ENCODE peak calls at places on chromosomes 6 and 20, in nine cellular contexts. C is ACHN; J is psoas muscle; Y is GM13976; F is mesenteric fat pad; Z is stimulated activated CD4-positive, alpha-beta T cell treated with anti-CD3 and anti-CD28 coated beads, Interleukin-1b, Interleukin-23, amount 100 ng/mL, for 1 hour; G is adrenal gland; S is GM13977; A is HT-29. O is an unnamed sample.

GRCh38 chr6:163670283-163670682 is 255.8 kb downstream of the QKI start:
- DNase-seq in C (no peak), J (no peak), Y (no peak), F (no peak), Z (no peak), G (no peak), S (no peak), A (no peak), O (no peak)

GRCh38 chr20:58242824-58243223 is 14.4 kb upstream of the ANKRD60 start:
- DNase-seq in C (no peak), J (no peak), Y (no peak), F (no peak), Z (no peak), G (no peak), S (no peak), A (no peak), O (no peak)

GRCh38 chr20:13111249-13111911 is 102.6 kb downstream of the SPTLC3 start:
- DNase-seq in C (no peak), J (no peak), Y (no peak), F (no peak), Z (no peak), G (no peak), S (no peak), A (no peak), O (no peak)

GRCh38 chr6:52725530-52726192 is 37.6 kb downstream of the GSTA2 start:
- DNase-seq in C (no peak), J (no peak), Y (no peak), F (no peak), Z (no peak), G (no peak), S (no peak), A (peak), O (peak)

GRCh38 chr6:11042025-11042749 is 1.9 kb downstream of the ELOVL2 start:
- DNase-seq in C (no peak), J (no peak), Y (no peak), F (no peak), Z (no peak), G (no peak), S (no peak), A (no peak), O (no peak)

GRCh38 chr6:167795874-167796667 is 30.6 kb upstream of the AFDN start:
- DNase-seq in C (no peak), J (peak), Y (no peak), F (peak), Z (no peak), G (peak), S (no peak), A (peak), O (no peak)

GRCh38 chr20:60572991-60573390 is 614.8 kb downstream of the CDH26 start:
- DNase-seq in C (no peak), J (no peak), Y (no peak), F (no peak), Z (no peak), G (no peak), S (no peak), A (no peak), O (no peak)

GRCh38 chr6:18823782-18824386 is 436.7 kb downstream of the RNF144B start:
- DNase-seq in C (peak), J (no peak), Y (no peak), F (no peak), Z (no peak), G (no peak), S (no peak), A (peak), O (peak)

GRCh38 chr6:155389130-155389529 is 66.5 kb downstream of the NOX3 start:
- DNase-seq in C (no peak), J (no peak), Y (no peak), F (no peak), Z (no peak), G (no peak), S (no peak), A (no peak), O (peak)

GRCh38 chr20:23033918-23034317 is 1.2 kb upstream of the SSTR4 start:
- DNase-seq in C (no peak), J (no peak), Y (no peak), F (no peak), Z (no peak), G (no peak), S (no peak), A (no peak), O (no peak)

GRCh38 chr6:90887764-90888163 is 300.9 kb upstream of the MAP3K7 start:
- DNase-seq in C (no peak), J (no peak), Y (no peak), F (no peak), Z (no peak), G (no peak), S (no peak), A (no peak), O (no peak)

GRCh38 chr6:158058156-158058723 is 76.6 kb downstream of the SYNJ2 start:
- DNase-seq in C (no peak), J (no peak), Y (no peak), F (no peak), Z (no peak), G (no peak), S (no peak), A (no peak), O (no peak)

GRCh38 chr6:143498428-143498827 is 13.1 kb downstream of the FUCA2 start:
- DNase-seq in C (no peak), J (no peak), Y (no peak), F (no peak), Z (no peak), G (no peak), S (no peak), A (no peak), O (no peak)

GRCh38 chr6:161272600-161273355 is 1.1 kb downstream of the AGPAT4 start:
- DNase-seq in C (peak), J (no peak), Y (no peak), F (no peak), Z (no peak), G (no peak), S (no peak), A (no peak), O (peak)